ENCODE peak calls at places on chromosomes 11 and 22, in five cellular contexts. K is H1, J is lower lobe of right lung, H is fibroblast of lung, X is tibial artery. E is an unnamed sample.

GRCh38 chr22:19062139-19062789 is 59.9 kb downstream of the DGCR2 start:
- DNase-seq in H (peak; percentile 10), K (no peak), J (peak; percentile 15), X (no peak), E (no peak)

GRCh38 chr11:33692013-33692504 is 8.6 kb downstream of the C11orf91 start:
- DNase-seq in J (no peak), K (no peak), H (peak; percentile 96), X (peak; percentile 83), E (peak; percentile 97)

GRCh38 chr11:1006762-1007161 is 29.8 kb downstream of the MUC6 start:
- DNase-seq in H (no peak), J (no peak), X (no peak), K (no peak), E (no peak)

GRCh38 chr11:111635706-111636045 is 33.4 kb downstream of the SIK2 start:
- DNase-seq in J (no peak), K (no peak), X (no peak), H (peak; percentile 87), E (peak; percentile 71)

GRCh38 chr11:67118059-67118766 is 850 bp upstream of the KDM2A start:
- DNase-seq in H (no peak), X (peak; percentile 75), J (peak; percentile 69), K (no peak), E (no peak)

GRCh38 chr11:110903830-110904229 is 191.6 kb upstream of the ARHGAP20 start:
- DNase-seq in J (no peak), H (peak; percentile 87), X (no peak), K (no peak), E (peak; percentile 54)

GRCh38 chr11:62880231-62880802 is 379 bp upstream of the SLC3A2 start:
- DNase-seq in J (peak; percentile 71), H (peak; percentile 75), K (no peak), X (no peak), E (peak; percentile 81)

GRCh38 chr22:35299717-35300497 is at the start of gene TOM1:
- DNase-seq in K (peak; percentile 93), J (peak; percentile 98), X (peak; percentile 98), H (peak; percentile 100), E (peak; percentile 99)

GRCh38 chr11:17036666-17037658 is 22.7 kb upstream of the PLEKHA7 start:
- DNase-seq in J (no peak), X (no peak), H (no peak), K (no peak), E (no peak)

GRCh38 chr11:41579546-41579945 is 120.1 kb upstream of the LRRC4C start:
- DNase-seq in J (no peak), X (no peak), K (no peak), H (no peak), E (no peak)

GRCh38 chr11:4493480-4493818 is 11.0 kb downstream of the OR52K1 start:
- DNase-seq in X (no peak), H (no peak), J (no peak), K (no peak), E (no peak)
- TF ChIP-seq CTCF in X (no peak), H (peak; percentile 1), J (peak; percentile 25), K (no peak), E (peak; percentile 13)

DNA sequence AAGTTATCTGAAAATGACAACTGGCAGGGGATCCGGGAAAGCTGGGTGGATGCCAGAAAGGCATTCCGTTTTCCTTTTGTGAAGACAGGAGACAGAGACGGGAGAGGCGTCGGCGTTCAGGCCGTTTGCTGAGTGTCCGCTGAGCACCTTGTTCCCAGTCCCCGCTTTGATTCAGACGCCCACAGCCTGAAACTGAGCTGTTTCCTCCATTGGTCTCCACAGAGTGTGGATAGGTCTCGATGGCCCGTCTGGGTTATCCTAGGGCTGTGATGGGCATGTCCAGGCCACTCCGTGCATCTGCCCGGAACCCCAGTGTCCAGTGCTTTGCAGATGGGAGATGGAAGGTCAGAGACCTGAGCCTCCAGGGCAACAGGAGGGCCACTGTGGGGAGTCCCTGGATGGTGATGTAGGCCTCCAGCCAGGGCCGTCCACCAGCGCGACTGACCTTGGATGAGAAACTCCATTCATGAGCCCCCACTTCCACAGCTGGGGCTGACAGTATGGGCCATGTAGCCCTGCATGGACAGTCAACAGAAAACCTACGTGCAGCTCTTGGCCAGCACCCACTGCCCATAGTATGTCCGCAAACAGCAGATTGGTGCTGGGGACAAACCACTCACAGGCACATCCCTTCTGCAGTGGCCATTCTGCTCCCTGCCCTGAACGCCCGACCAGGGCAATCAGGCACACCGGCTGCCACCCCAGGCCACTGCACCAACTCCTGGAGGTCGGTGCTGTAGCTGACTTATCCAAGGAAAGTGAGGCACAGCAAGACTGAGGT is 11.6 kb downstream of the MRGPRF start:
- DNase-seq in H (no peak), J (peak; percentile 24), K (no peak), X (peak; percentile 65), E (no peak)
- H3K27ac ChIP-seq in H (peak overlapping the region; percentile 7), J (peak overlapping the region; percentile 49), K (no peak overlapping the region), X (peak overlapping the region; percentile 91), E (no peak overlapping the region)

DNA sequence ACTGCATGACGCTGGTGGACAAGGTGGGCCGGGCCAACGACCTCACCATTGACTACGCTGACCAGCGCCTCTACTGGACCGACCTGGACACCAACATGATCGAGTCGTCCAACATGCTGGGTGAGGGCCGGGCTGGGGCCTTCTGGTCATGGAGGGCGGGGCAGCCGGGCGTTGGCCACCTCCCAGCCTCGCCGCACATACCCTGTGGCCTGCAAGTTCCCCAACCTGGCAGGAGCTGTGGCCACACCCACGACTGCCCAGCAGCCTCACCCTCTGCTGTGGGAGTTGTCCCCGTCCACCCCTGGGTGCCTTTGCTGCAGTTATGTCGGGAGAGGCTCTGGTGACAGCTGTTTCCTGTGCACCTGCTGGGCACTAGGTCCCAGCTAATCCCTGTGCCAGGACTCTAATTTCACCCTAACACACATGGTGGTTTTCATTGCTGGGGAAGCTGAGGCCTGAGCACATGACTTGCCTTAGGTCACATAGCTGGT is 49.0 kb upstream of the PPP6R3 start:
- DNase-seq in X (no peak), K (no peak), J (peak; percentile 47), H (no peak), E (no peak)
- TF ChIP-seq CTCF in X (no peak), K (no peak), J (no peak), H (no peak), E (no peak)

DNA sequence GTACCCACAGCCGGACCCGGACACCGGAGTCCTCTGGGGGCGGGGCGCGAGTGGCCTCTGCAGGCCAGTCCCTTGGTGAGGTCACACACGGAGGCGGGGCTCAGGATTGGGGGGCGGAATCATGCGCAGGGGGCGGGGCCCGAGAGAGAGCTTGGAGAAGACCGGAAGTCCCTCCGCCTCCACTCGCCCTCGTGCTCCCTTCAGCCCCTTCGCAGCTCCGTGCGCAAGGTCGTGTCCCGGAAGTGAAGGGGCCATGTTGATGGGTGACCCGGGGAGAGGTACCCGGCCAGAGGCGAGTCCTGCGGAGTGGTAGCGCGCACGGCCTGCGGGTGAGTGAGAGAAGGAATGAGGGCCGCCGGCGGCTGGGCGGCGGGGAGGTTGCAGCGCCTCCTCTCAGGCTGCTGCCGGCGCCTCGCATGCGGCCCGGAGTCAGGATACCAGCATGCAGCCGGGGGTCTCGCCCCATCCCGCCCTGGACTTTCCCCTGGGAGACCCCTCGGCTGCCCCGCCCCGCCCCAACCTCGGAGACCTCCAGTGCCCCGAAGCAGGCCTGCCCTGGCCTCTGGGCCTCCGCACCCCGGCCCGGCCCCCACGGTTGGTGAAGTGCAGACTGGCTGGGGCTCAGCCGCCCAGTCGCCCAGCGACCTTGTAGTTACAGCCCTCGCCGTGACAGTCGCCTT is at the start of gene MIEF1:
- DNase-seq in K (peak; percentile 88), J (peak; percentile 99), X (peak; percentile 99), H (peak; percentile 95), E (peak; percentile 89)
- H3K27ac ChIP-seq in K (no peak within 1 kb of the TSS), J (peak within 1 kb of the TSS; percentile 84), X (peak within 1 kb of the TSS; percentile 71), H (peak within 1 kb of the TSS; percentile 62), E (peak within 1 kb of the TSS; percentile 21)

GRCh38 chr11:27875480-27876208 is 175.4 kb upstream of the BDNF start:
- DNase-seq in J (no peak), X (no peak), H (no peak), K (no peak), E (no peak)
- TF ChIP-seq CTCF in J (no peak), X (no peak), H (no peak), K (no peak), E (no peak)

DNA sequence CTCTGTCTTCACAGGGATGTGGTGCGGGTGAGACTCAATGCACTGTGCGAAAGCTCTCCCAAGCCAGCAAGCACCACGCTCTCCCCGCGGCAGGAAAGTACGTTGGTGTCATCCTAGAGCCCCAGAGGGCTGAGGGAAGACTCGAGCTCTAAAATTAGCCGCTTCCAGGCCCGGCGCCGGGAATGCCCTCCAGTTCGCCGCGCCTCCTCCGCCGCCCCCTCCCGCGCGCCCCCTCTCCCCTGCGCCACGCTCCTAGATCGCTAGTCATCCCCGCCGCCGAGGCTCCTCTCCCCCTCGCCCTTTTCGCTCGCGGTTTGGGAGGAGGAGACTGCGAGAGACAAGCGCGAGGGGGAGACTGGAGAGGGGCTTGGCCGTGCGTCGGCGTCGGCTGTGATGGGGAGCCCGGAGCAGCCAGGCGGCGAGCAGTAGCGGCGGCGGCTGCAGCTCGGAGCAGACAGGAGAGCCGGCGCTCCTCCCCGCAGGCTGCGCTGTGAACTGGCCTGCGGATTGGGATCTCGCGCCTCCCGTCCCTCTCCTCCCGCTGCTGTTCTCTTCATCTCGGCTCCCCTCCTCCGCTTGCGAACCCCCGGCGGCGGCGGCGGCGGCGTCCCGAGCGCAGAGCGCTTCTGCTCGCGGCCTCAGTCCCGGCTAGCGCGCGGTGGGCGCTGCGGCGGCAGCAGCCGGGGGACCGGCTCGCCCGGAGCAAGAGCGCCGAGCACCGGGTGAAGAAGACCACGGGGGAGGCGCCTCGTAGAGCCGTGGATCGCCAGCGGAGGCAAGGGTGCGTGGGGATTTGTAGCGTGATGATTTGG is at the start of gene FAT3:
- DNase-seq in K (no peak), H (peak; percentile 70), J (peak; percentile 39), X (peak; percentile 71), E (peak; percentile 71)
- H3K27ac ChIP-seq in K (no peak within 1 kb of the TSS), H (peak within 1 kb of the TSS; percentile 3), J (peak within 1 kb of the TSS; percentile 14), X (peak within 1 kb of the TSS; percentile 89), E (peak within 1 kb of the TSS; percentile 47)

GRCh38 chr11:46391578-46392420 is at the start of gene CHRM4:
- DNase-seq in X (peak; percentile 62), J (no peak), H (peak; percentile 24), K (no peak), E (no peak)
- TF ChIP-seq CTCF in X (no peak), J (no peak), H (no peak), K (peak; percentile 45), E (no peak)

GRCh38 chr11:20364412-20364792 is 888 bp downstream of the HTATIP2 start:
- DNase-seq in H (no peak), J (no peak), X (no peak), K (no peak), E (no peak)
- H3K27ac ChIP-seq in H (peak overlapping the region; percentile 76), J (peak overlapping the region; percentile 89), X (peak overlapping the region; percentile 91), K (no peak overlapping the region), E (no peak overlapping the region)

DNA sequence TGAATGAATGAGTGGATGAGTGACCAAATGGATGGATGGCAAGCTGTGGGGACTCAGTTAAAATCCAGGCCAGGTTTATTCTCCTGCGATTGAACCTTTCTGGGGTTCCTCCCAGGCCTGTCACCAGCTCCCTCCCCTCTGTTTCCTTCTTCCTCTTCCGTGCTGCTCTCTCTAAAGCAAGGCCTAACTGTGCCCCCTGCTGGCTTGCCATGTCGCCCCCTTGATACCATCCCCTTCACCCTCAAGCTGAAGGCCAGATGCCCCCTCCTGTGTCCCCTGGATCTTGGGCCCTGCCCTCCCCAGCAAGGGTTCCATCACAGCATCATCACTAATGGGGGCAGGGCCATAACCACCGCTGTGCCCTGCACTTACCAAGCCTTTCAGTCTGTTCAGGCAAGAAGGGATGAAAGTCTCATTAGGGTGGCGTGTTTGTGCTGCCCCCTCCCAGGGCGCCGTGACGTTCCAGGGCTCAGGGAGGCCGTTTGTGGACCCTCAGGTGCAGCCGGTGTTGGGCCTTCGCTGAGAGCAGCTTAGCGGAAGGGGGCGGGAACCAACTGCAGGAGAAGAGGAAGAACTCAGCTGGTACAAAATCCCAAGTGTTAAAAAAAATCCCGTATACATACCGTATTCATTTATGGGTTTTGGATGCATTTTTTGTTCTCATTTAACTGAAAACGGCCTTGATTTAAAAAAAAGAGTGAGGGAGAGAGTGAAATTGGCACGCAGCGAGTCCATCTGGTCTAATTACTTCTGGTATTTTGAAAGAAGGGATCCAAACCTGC is 69.9 kb downstream of the MPPED1 start:
- DNase-seq in H (no peak), X (no peak), K (no peak), J (no peak), E (no peak)
- TF ChIP-seq CTCF in H (no peak), X (no peak), K (peak; percentile 34), J (no peak), E (no peak)

E was measured in astrocyte.